ENCODE peak calls at places on chromosomes 11 and 22, in four cellular contexts. E is choroid plexus epithelial cell, T is heart right ventricle, H is M059J. Q is an unnamed sample.

GRCh38 chr22:35330258-35330861 is 30.7 kb downstream of the TOM1 start:
- DNase-seq in E (peak; percentile 87), T (peak; percentile 87), H (no peak), Q (peak; percentile 84)

GRCh38 chr11:70872950-70873735 is 379.2 kb downstream of the SHANK2 start:
- DNase-seq in E (no peak), T (no peak), H (no peak), Q (no peak)

GRCh38 chr22:39318507-39319283 is 728 bp downstream of the RPL3 start:
- DNase-seq in E (peak; percentile 55), T (no peak), H (no peak), Q (no peak)

GRCh38 chr11:2736577-2737225 is 36.9 kb upstream of the KCNQ1OT1 start:
- DNase-seq in E (no peak), T (no peak), H (no peak), Q (no peak)

GRCh38 chr11:130179396-130180306 is 20.1 kb downstream of the ST14 start:
- DNase-seq in E (no peak), T (peak; percentile 23), H (no peak), Q (no peak)

GRCh38 chr11:117026593-117027330 is 71.5 kb downstream of the SIK3 start:
- DNase-seq in E (peak; percentile 83), T (no peak), H (peak; percentile 72), Q (no peak)

GRCh38 chr22:23832226-23833016 is 6.4 kb downstream of the DERL3 start:
- DNase-seq in E (no peak), T (no peak), H (no peak), Q (peak; percentile 32)

GRCh38 chr11:95505927-95506426 is 275.0 kb upstream of the SESN3 start:
- DNase-seq in E (peak; percentile 85), T (no peak), H (peak; percentile 18), Q (no peak)

GRCh38 chr11:13955971-13956421 is 6.5 kb upstream of the SPON1 start:
- DNase-seq in E (peak; percentile 84), T (peak; percentile 65), H (peak; percentile 61), Q (peak; percentile 63)

GRCh38 chr11:65471410-65471762 is 27.5 kb upstream of the MALAT1 start:
- DNase-seq in E (peak; percentile 87), T (peak; percentile 85), H (peak; percentile 87), Q (peak; percentile 80)

GRCh38 chr11:131668867-131669780 is 298.7 kb downstream of the NTM start:
- DNase-seq in E (peak; percentile 71), T (no peak), H (peak; percentile 23), Q (no peak)

GRCh38 chr11:66349084-66349386 is 1.6 kb upstream of the B4GAT1 start:
- DNase-seq in E (no peak), T (no peak), H (no peak), Q (no peak)

GRCh38 chr11:29214833-29215232 is 802.0 kb downstream of the KCNA4 start:
- DNase-seq in E (peak; percentile 58), T (no peak), H (no peak), Q (no peak)

GRCh38 chr22:46546466-46547178 is 9.2 kb upstream of the CELSR1 start:
- DNase-seq in E (peak; percentile 42), T (peak; percentile 85), H (peak; percentile 86), Q (no peak)

GRCh38 chr11:95549276-95549675 is 240.3 kb downstream of the FAM76B start:
- DNase-seq in E (no peak), T (no peak), H (no peak), Q (no peak)

Q was measured in ovary.